ENCODE peak calls at places on chromosome 10, in seven cellular contexts. P, D, J, F, W, I and A are unnamed samples. For H3K9me3 and H3K4me1, the result is how much of the 10 kb centered on the place peaks cover.

GRCh38 chr10:43962346-43963191 is 313.9 kb upstream of the ZNF32 start:
- DNase-seq in P (no peak), D (no peak), J (no peak), F (no peak), W (no peak), I (no peak), A (peak)

GRCh38 chr10:107011113-107011512 is 153.4 kb downstream of the SORCS1 start:
- DNase-seq in P (no peak), D (no peak), J (no peak), F (no peak), W (no peak), I (no peak), A (no peak)

GRCh38 chr10:42976353-42977031 is 100.4 kb upstream of the RET start:
- DNase-seq in P (no peak), D (no peak), J (no peak), F (peak), W (no peak), I (peak), A (no peak)

GRCh38 chr10:71397340-71398212 is 856 bp downstream of the CDH23 start:
- DNase-seq in P (no peak), D (no peak), J (peak), F (no peak), W (no peak), I (no peak), A (peak)

GRCh38 chr10:99365311-99365710 is 36.2 kb downstream of the CNNM1 start:
- DNase-seq in P (no peak), D (no peak), J (no peak), F (no peak), W (no peak), I (no peak), A (no peak)

GRCh38 chr10:124657806-124658205 is 86.4 kb downstream of the FAM53B start:
- DNase-seq in P (no peak), D (no peak), J (no peak), F (no peak), W (no peak), I (no peak), A (no peak)

GRCh38 chr10:84188815-84189214 is 5.5 kb upstream of the CDHR1 start:
- DNase-seq in P (no peak), D (peak), J (no peak), F (no peak), W (no peak), I (no peak), A (no peak)

GRCh38 chr10:86611386-86611785 is 43.0 kb upstream of the OPN4 start:
- DNase-seq in P (no peak), D (no peak), J (no peak), F (no peak), W (no peak), I (no peak), A (no peak)

GRCh38 chr10:19663344-19663743 is 152.9 kb upstream of the PLXDC2 start:
- DNase-seq in P (no peak), D (no peak), J (no peak), F (no peak), W (no peak), I (no peak), A (no peak)

GRCh38 chr10:75314570-75314969 is 78.8 kb upstream of the COMTD1 start:
- DNase-seq in P (no peak), D (no peak), J (no peak), F (no peak), W (no peak), I (no peak), A (no peak)

GRCh38 chr10:75319274-75319673 is 82.3 kb downstream of the ZNF503 start:
- DNase-seq in P (no peak), D (no peak), J (no peak), F (no peak), W (no peak), I (no peak), A (no peak)
- H3K9me3 ChIP-seq in P (under half), D (under half), J (under half), F (under half), W (under half), I (under half), A (under half)

DNA sequence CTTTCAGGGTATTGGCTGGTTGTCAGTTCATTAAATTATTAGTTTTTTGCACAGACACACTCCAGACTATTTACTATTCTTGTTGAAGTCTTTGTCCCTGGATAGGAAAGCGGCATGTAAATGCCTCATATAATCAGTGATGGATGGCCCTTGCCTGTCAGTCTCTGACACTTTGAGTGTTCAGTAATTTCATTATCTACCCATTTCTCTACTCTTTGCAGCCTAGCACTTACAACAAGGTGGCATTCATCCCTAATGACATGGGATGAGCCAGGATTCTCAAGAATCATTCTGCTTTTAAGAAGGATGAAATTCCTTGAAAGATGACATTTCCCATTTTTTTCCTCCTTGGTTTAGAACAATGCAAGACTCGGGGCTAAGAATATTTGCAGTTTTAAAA is 155.7 kb downstream of the SORCS3 start:
- DNase-seq in P (no peak), D (no peak), J (no peak), F (no peak), W (no peak), I (no peak), A (no peak)
- TF ChIP-seq EP300 in P (no peak), D (no peak), J (no peak), F (no peak), W (no peak), I (no peak), A (no peak)

GRCh38 chr10:48623607-48624132 is 18.8 kb upstream of the ARHGAP22 start:
- DNase-seq in P (no peak), D (no peak), J (no peak), F (no peak), W (no peak), I (no peak), A (no peak)

GRCh38 chr10:48626986-48627731 is 22.3 kb upstream of the ARHGAP22 start:
- DNase-seq in P (no peak), D (no peak), J (peak), F (no peak), W (no peak), I (no peak), A (no peak)

GRCh38 chr10:48627984-48628609 is 23.2 kb upstream of the ARHGAP22 start:
- DNase-seq in P (no peak), D (no peak), J (no peak), F (no peak), W (no peak), I (no peak), A (no peak)

GRCh38 chr10:48623009-48623408 is 18.1 kb upstream of the ARHGAP22 start:
- DNase-seq in P (no peak), D (no peak), J (no peak), F (no peak), W (no peak), I (no peak), A (no peak)

DNA sequence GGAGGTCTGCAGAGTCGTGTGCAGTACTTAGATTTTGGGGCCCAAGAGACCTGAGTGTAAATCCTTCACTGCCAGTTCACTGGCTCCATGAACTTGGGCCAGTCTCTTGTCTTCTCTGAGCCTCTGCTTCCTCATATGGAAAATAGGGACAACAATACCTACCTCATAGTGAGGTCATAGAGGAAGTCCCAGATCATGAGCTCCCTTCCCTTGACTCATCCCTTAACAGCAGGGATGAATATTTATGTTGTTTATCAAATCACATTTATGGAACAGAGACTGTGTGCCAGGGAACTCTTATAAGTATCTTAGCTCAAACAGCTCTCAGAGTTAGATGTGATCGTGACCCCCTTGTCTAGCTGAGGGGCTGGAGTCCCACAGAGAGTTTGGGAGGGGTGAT is 20.1 kb upstream of the ARHGAP22 start:
- DNase-seq in P (no peak), D (no peak), J (no peak), F (no peak), W (no peak), I (no peak), A (no peak)
- H3K4me1 ChIP-seq in P (under half), D (under half), J (under half), F (under half), W (under half), I (under half), A (under half)

GRCh38 chr10:853017-853416 is 78.5 kb downstream of the LARP4B start:
- DNase-seq in P (no peak), D (no peak), J (no peak), F (no peak), W (no peak), I (no peak), A (no peak)
- H3K9me3 ChIP-seq in P (under half), D (under half), J (under half), F (under half), W (under half), I (under half), A (under half)

GRCh38 chr10:73167557-73168485 is at the start of the genes ECD and FAM149B1:
- DNase-seq in P (peak), D (peak), J (peak), F (peak), W (peak), I (peak), A (peak)
- TF ChIP-seq EP300 in P (no peak), D (no peak), J (no peak), F (peak), W (no peak), I (peak), A (no peak)

DNA sequence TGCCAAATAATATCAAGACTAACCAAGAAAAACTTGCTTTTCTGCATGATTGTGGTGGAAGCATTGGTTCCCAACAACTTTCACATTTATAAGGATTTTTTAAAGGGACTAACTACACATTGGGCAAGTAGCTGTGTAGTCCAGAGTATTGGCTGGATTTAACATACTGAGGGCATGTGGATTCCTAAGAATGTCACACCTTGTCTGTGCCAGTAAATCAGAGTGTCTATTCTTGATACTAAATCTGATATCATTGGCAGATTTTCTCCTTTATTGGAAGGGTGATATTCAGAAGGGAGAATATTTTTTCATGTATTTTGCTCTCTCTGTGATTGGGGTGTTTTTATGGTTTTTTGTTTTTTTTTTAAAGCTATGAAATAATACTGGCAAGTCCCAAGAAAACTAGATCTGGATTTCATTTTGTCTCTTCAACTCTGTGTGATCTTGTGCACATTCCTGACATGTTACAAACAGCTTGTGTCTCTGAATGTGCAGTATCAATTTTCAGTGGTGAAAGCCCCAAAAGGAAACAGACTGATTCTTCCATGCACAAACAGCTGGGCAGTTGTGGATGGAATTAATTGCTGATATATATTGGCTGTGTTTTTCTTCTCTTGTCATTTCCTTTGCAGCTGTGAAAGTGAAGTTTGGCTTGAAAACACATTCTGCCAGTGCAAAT is 67.3 kb downstream of the ADD3 start:
- DNase-seq in P (no peak), D (no peak), J (no peak), F (no peak), W (no peak), I (no peak), A (no peak)
- H3K4me1 ChIP-seq in P (under half), D (under half), J (half or more), F (half or more), W (half or more), I (half or more), A (under half)

GRCh38 chr10:37704566-37704965 is 152.8 kb downstream of the ZNF248 start:
- DNase-seq in P (no peak), D (no peak), J (peak), F (no peak), W (peak), I (no peak), A (no peak)
- H3K9me3 ChIP-seq in P (under half), D (under half), J (under half), F (under half), W (under half), I (under half), A (under half)

DNA sequence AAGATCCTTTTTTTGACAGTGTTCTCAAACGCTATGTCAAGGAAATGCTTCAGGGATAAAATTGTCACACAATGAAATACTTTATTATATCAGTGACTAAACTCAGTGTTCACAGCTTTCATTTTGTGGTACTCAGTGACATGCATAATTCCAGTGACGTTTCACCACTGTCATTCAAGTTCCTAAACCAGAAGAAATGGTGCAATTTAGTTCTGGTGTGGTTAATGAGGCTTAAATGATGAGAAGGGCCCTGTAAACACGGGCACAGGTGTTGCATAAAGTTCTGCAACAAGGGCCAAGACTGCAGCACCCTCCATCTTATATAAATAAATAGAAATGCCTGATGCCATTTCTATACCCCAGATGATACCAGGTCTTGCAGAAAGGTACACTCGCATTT is 1247.1 kb downstream of the GATA3 start:
- DNase-seq in P (no peak), D (no peak), J (no peak), F (no peak), W (no peak), I (no peak), A (no peak)
- TF ChIP-seq EP300 in P (no peak), D (no peak), J (no peak), F (no peak), W (no peak), I (no peak), A (no peak)

GRCh38 chr10:102616071-102616770 is 28.1 kb upstream of the TRIM8 start:
- DNase-seq in P (no peak), D (peak), J (no peak), F (no peak), W (peak), I (no peak), A (no peak)

GRCh38 chr10:102613286-102613685 is 31.0 kb upstream of the TRIM8 start:
- DNase-seq in P (no peak), D (no peak), J (no peak), F (no peak), W (peak), I (no peak), A (no peak)

GRCh38 chr10:102613761-102614160 is 30.5 kb upstream of the TRIM8 start:
- DNase-seq in P (no peak), D (no peak), J (no peak), F (no peak), W (peak), I (no peak), A (no peak)

GRCh38 chr10:102615361-102615760 is 28.9 kb upstream of the TRIM8 start:
- DNase-seq in P (no peak), D (no peak), J (no peak), F (no peak), W (no peak), I (no peak), A (no peak)

GRCh38 chr10:102614888-102615287 is 29.4 kb upstream of the TRIM8 start:
- DNase-seq in P (no peak), D (no peak), J (no peak), F (no peak), W (no peak), I (no peak), A (no peak)
- H3K4me1 ChIP-seq in P (under half), D (under half), J (half or more), F (half or more), W (half or more), I (under half), A (under half)

GRCh38 chr10:37344413-37344812 is 219.0 kb downstream of the ANKRD30A start:
- DNase-seq in P (no peak), D (no peak), J (no peak), F (no peak), W (no peak), I (no peak), A (no peak)
- H3K9me3 ChIP-seq in P (under half), D (under half), J (under half), F (under half), W (under half), I (under half), A (under half)